ENCODE peak calls at places on chromosome 19, in seven cellular contexts. Z, I, P, K, T, F and W are unnamed samples.

GRCh38 chr19:10286803-10287737 is at the start of gene ICAM4:
- DNase-seq in Z (peak), I (peak), K (no peak), T (no peak), P (no peak), F (peak), W (no peak)

GRCh38 chr19:53977991-53978731 is 13.3 kb upstream of the CACNG6 start:
- DNase-seq in Z (peak), T (no peak), P (peak), I (peak), F (no peak), K (peak), W (no peak)

GRCh38 chr19:31641591-31641990 is 292.4 kb upstream of the TSHZ3 start:
- DNase-seq in F (no peak), T (no peak), P (no peak), I (no peak), K (no peak), Z (no peak), W (no peak)

GRCh38 chr19:56765107-56765506 is 75.4 kb downstream of the PEG3 start:
- DNase-seq in T (no peak), K (no peak), Z (peak), F (peak), I (peak), P (peak), W (peak)

GRCh38 chr19:17681505-17682125 is 6.5 kb downstream of the UNC13A start:
- DNase-seq in P (no peak), T (no peak), Z (peak), I (peak), K (no peak), F (no peak), W (no peak)

GRCh38 chr19:15091918-15092753 is 10.1 kb downstream of the OR1I1 start:
- DNase-seq in T (peak), P (no peak), F (no peak), K (peak), Z (no peak), I (peak), W (peak)

GRCh38 chr19:39098365-39099269 is 14.4 kb downstream of the ACP7 start:
- DNase-seq in K (no peak), T (no peak), I (no peak), Z (no peak), F (no peak), P (no peak), W (no peak)

GRCh38 chr19:18895038-18895827 is 725 bp downstream of the CERS1 start:
- DNase-seq in T (no peak), Z (peak), K (no peak), I (no peak), P (peak), F (no peak), W (no peak)

GRCh38 chr19:38891791-38892190 is 7.6 kb downstream of the SIRT2 start:
- DNase-seq in K (no peak), T (no peak), F (no peak), P (peak), I (no peak), Z (no peak), W (no peak)

GRCh38 chr19:14974488-14974887 is 5.2 kb downstream of the SLC1A6 start:
- DNase-seq in I (no peak), Z (no peak), K (no peak), T (no peak), P (no peak), F (no peak), W (no peak)

GRCh38 chr19:14437578-14438140 is 4.6 kb downstream of the PKN1 start:
- DNase-seq in Z (no peak), F (no peak), P (no peak), I (no peak), T (no peak), K (no peak), W (no peak)

GRCh38 chr19:6662692-6663091 is 7.3 kb downstream of the TNFSF14 start:
- DNase-seq in Z (no peak), K (no peak), I (no peak), F (no peak), T (no peak), P (no peak), W (no peak)

GRCh38 chr19:49691243-49692101 is 556 bp downstream of the CPT1C start:
- DNase-seq in K (no peak), I (peak), Z (peak), T (no peak), P (peak), F (no peak), W (peak)

GRCh38 chr19:19064098-19064722 is 416 bp downstream of the SLC25A42 start:
- DNase-seq in P (no peak), I (no peak), Z (no peak), K (no peak), T (no peak), F (no peak), W (peak)